ENCODE peak calls at places on chromosomes 2 and 18, in eight cellular contexts. T, S, R, X, Y, P, Q and C are unnamed samples.

GRCh38 chr18:72849671-72850070 is 18.1 kb downstream of the NETO1 start:
- DNase-seq in T (no peak), S (no peak), R (no peak), X (no peak), Y (no peak), P (no peak), Q (no peak), C (no peak)

GRCh38 chr2:58010599-58010998 is 36.0 kb upstream of the VRK2 start:
- DNase-seq in T (no peak), S (no peak), R (no peak), X (no peak), Y (no peak), P (no peak), Q (no peak), C (no peak)

GRCh38 chr2:223654384-223654915 is 52.3 kb upstream of the SCG2 start:
- DNase-seq in T (no peak), S (no peak), R (no peak), X (no peak), Y (no peak), P (no peak), Q (no peak), C (no peak)

GRCh38 chr2:133792223-133792622 is 224.0 kb upstream of the NCKAP5 start:
- DNase-seq in T (no peak), S (no peak), R (no peak), X (no peak), Y (no peak), P (no peak), Q (no peak), C (no peak)

GRCh38 chr2:216478151-216478550 is 20.5 kb upstream of the RPL37A start:
- DNase-seq in T (no peak), S (no peak), R (no peak), X (no peak), Y (no peak), P (peak; percentile 32), Q (peak; percentile 39), C (no peak)

GRCh38 chr2:86011449-86011941 is 94.2 kb downstream of the POLR1A start:
- DNase-seq in T (no peak), S (no peak), R (no peak), X (no peak), Y (no peak), P (no peak), Q (no peak), C (no peak)

GRCh38 chr18:79877163-79878091 is 74.0 kb downstream of the SLC66A2 start:
- DNase-seq in T (no peak), S (no peak), R (peak; percentile 11), X (no peak), Y (no peak), P (no peak), Q (no peak), C (no peak)

GRCh38 chr2:158740591-158740990 is 54.5 kb upstream of the DAPL1 start:
- DNase-seq in T (no peak), S (no peak), R (no peak), X (no peak), Y (no peak), P (no peak), Q (no peak), C (no peak)

GRCh38 chr2:20559277-20559676 is 91.6 kb downstream of the HS1BP3 start:
- DNase-seq in T (no peak), S (no peak), R (no peak), X (no peak), Y (no peak), P (no peak), Q (no peak), C (no peak)

GRCh38 chr2:26488463-26489212 is 10.7 kb upstream of the OTOF start:
- DNase-seq in T (no peak), S (no peak), R (no peak), X (no peak), Y (no peak), P (no peak), Q (no peak), C (no peak)

GRCh38 chr18:67766930-67767329 is 250.4 kb upstream of the DSEL start:
- DNase-seq in T (no peak), S (peak; percentile 36), R (no peak), X (no peak), Y (no peak), P (no peak), Q (no peak), C (no peak)

GRCh38 chr2:135093685-135094340 is 41.7 kb downstream of the RAB3GAP1 start:
- DNase-seq in T (peak; percentile 54), S (peak; percentile 83), R (no peak), X (no peak), Y (no peak), P (no peak), Q (no peak), C (peak; percentile 42)

GRCh38 chr2:112216158-112216557 is 38.7 kb downstream of the ZC3H8 start:
- DNase-seq in T (no peak), S (no peak), R (no peak), X (no peak), Y (no peak), P (peak; percentile 38), Q (no peak), C (no peak)

GRCh38 chr2:27798948-27799645 is 27.6 kb downstream of the MRPL33 start:
- DNase-seq in T (no peak), S (no peak), R (peak; percentile 42), X (no peak), Y (no peak), P (no peak), Q (no peak), C (no peak)

GRCh38 chr18:73880387-73880786 is 267.2 kb downstream of the FBXO15 start:
- DNase-seq in T (no peak), S (no peak), R (no peak), X (no peak), Y (no peak), P (no peak), Q (no peak), C (no peak)

GRCh38 chr2:54579682-54580349 is 123.7 kb downstream of the SPTBN1 start:
- DNase-seq in T (no peak), S (peak; percentile 45), R (no peak), X (no peak), Y (no peak), P (peak; percentile 54), Q (no peak), C (peak; percentile 86)